ENCODE peak calls at places on chromosomes 13 and 19, in ten cellular contexts. M is fibroblast of lung; Y is HAP-1; W is adrenal gland; A is dorsolateral prefrontal cortex; P is effector memory CD4-positive, alpha-beta T cell; V is GM12864; C is cardiac fibroblast; K is psoas muscle; O is AG04450. S is an unnamed sample.
A peak's percentile ranks its signal among the peaks of the same experiment; 100 is the strongest.

GRCh38 chr19:54449701-54450069 is 686 bp downstream of the LENG8 start:
- DNase-seq in K (no peak), A (no peak), W (no peak), M (peak; percentile 28), O (no peak), P (no peak), Y (no peak), V (no peak), C (peak; percentile 36), S (no peak)

GRCh38 chr19:3189702-3190469 is 4.2 kb downstream of the NCLN start:
- DNase-seq in P (no peak), C (no peak), Y (no peak), W (peak; percentile 90), M (no peak), A (no peak), K (no peak), O (no peak), V (no peak), S (peak; percentile 42)

GRCh38 chr13:31882794-31883193 is 143.5 kb downstream of the RXFP2 start:
- DNase-seq in P (no peak), W (no peak), Y (no peak), A (no peak), C (no peak), V (no peak), K (no peak), O (no peak), M (no peak), S (no peak)

GRCh38 chr13:26497991-26498423 is 59.5 kb upstream of the WASF3 start:
- DNase-seq in C (peak; percentile 69), A (no peak), V (no peak), W (no peak), M (peak; percentile 97), Y (no peak), O (no peak), K (no peak), P (no peak), S (no peak)

GRCh38 chr13:100646030-100646673 is 28.4 kb downstream of the TMTC4 start:
- DNase-seq in O (no peak), C (peak; percentile 54), Y (peak; percentile 57), V (no peak), K (no peak), A (peak; percentile 76), P (no peak), M (peak; percentile 40), W (no peak), S (no peak)

GRCh38 chr13:33262069-33262487 is 23.5 kb downstream of the STARD13 start:
- DNase-seq in V (no peak), O (no peak), A (no peak), K (peak; percentile 32), C (no peak), Y (no peak), M (peak; percentile 82), P (no peak), W (peak; percentile 66), S (no peak)

GRCh38 chr13:75444016-75444415 is 38.0 kb downstream of the TBC1D4 start:
- DNase-seq in C (no peak), O (no peak), A (no peak), K (no peak), Y (no peak), P (no peak), V (no peak), M (no peak), W (no peak), S (no peak)

GRCh38 chr19:3276341-3276799 is 51.9 kb downstream of the CELF5 start:
- DNase-seq in K (no peak), M (no peak), W (no peak), V (no peak), Y (peak; percentile 90), A (no peak), P (peak; percentile 38), O (no peak), C (no peak), S (no peak)

GRCh38 chr19:35350591-35350990 is 2.9 kb downstream of the FFAR1 start:
- DNase-seq in O (no peak), K (no peak), C (no peak), V (no peak), W (no peak), A (no peak), Y (no peak), P (no peak), M (no peak), S (no peak)

GRCh38 chr19:2087621-2088100 is 8.5 kb downstream of the MOB3A start:
- DNase-seq in O (no peak), M (no peak), Y (no peak), W (no peak), P (no peak), V (no peak), K (no peak), A (no peak), C (no peak), S (peak; percentile 85)

GRCh38 chr13:107296804-107297203 is 728.9 kb upstream of the ARGLU1 start:
- DNase-seq in Y (no peak), C (no peak), P (no peak), V (no peak), O (no peak), W (no peak), K (no peak), A (no peak), M (peak; percentile 60), S (no peak)

DNA sequence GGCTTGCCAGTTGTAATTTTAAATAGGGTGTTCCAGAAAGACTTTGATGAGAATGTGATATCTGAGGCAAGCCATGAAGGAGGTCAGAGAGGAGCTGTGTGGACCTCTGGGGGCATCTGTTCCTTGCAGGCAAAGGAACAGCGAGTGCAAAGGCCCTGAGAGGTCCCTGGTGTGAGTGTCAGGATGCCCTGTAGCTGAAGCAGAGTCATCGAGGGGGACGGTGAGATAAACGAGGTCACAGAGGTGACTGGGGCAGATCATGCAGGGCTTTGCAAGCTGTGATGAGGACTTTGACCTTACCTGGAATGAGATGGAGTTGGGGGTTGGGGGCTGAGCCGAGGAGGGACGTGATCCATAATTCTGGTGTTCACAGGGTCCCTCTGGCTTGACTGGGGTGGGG is 75.0 kb downstream of the RYR1 start:
- DNase-seq in K (no peak), M (no peak), O (no peak), A (no peak), C (no peak), P (no peak), V (no peak), W (no peak), Y (no peak), S (no peak)
- H3K4me3 ChIP-seq in K (no peak overlapping the region), M (no peak overlapping the region), O (no peak overlapping the region), A (no peak overlapping the region), C (no peak overlapping the region), P (no peak overlapping the region), V (no peak overlapping the region), W (no peak overlapping the region), Y (no peak overlapping the region), S (no peak overlapping the region)

DNA sequence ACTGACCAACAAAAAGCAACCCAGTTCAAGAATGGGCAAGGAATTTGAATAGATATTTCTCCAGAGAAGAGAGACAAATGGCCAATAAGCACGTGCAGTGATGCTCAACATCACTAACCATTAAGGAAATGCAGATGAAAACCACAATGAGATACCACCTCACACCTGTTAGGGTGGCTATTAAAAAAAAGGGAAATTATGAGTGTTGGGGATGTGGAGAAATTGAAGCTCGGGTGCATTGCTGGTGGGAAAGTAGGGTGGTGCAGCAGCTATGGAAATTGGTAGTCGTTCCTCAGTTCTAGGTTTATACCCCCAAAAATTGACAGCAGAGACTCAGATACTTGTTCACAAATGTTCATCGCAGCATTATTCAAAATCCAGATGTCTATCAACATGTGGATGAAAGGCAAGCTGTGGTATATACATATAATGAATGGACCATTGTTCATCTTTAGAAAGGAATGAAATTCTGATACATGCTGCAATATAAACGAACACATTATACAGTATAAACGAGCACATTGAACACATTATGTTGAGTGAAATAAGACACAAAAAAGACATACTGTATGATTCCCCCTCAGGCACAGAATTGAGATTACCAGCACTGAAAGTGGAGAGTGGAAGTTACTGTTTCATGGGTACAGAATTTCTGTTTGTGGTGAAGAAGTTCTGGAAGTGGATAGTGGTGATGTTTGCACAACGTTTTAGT is 927 bp downstream of the CHAMP1 start:
- DNase-seq in V (no peak), C (no peak), P (no peak), O (no peak), K (no peak), Y (no peak), M (peak; percentile 6), W (no peak), A (no peak), S (no peak)
- H3K4me3 ChIP-seq in V (peak overlapping the region; percentile 93), C (peak overlapping the region; percentile 56), P (peak overlapping the region; percentile 60), O (peak overlapping the region; percentile 74), K (peak overlapping the region; percentile 89), Y (peak overlapping the region; percentile 62), M (peak overlapping the region; percentile 90), W (peak overlapping the region; percentile 75), A (peak overlapping the region; percentile 67), S (peak overlapping the region; percentile 69)

DNA sequence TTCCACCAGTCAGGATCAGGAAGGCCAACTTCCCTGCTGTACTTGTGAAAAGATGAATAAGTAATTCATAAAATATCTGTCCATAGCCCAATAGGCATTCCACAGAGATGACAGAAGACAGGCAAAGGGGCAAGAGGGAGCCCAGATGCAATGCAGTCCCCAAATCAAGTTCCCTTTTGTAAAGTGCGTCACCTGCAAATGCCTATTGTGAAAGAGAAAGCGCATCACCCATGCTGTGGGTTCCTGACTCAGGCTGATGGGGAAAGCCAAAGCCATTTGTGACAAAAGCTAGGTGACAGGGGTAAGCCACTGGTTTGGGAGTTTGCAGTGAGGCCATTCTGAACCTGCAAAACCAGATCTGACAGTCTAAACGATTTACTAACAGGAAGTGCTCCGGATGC is 157.5 kb upstream of the ZNF536 start:
- DNase-seq in K (no peak), Y (no peak), M (no peak), A (no peak), W (no peak), O (no peak), V (no peak), P (no peak), C (no peak), S (peak; percentile 40)
- H3K4me3 ChIP-seq in K (no peak overlapping the region), Y (no peak overlapping the region), M (no peak overlapping the region), A (no peak overlapping the region), W (no peak overlapping the region), O (no peak overlapping the region), V (no peak overlapping the region), P (no peak overlapping the region), C (no peak overlapping the region), S (no peak overlapping the region)

GRCh38 chr19:15198006-15198356 is 2.8 kb downstream of the NOTCH3 start:
- DNase-seq in W (no peak), M (no peak), K (no peak), Y (no peak), C (no peak), O (no peak), A (no peak), V (no peak), P (no peak), S (no peak)

GRCh38 chr19:15199219-15199651 is 1.6 kb downstream of the NOTCH3 start:
- DNase-seq in K (no peak), O (no peak), W (no peak), V (no peak), M (no peak), P (no peak), Y (no peak), A (no peak), C (no peak), S (no peak)

GRCh38 chr19:15199652-15200574 is 882 bp downstream of the NOTCH3 start:
- DNase-seq in W (no peak), P (no peak), M (peak; percentile 37), V (no peak), C (peak; percentile 45), O (no peak), Y (peak; percentile 81), A (no peak), K (no peak), S (no peak)

GRCh38 chr19:15201374-15202023 is 704 bp upstream of the NOTCH3 start:
- DNase-seq in P (no peak), W (no peak), K (no peak), Y (no peak), M (no peak), A (no peak), O (no peak), V (no peak), C (no peak), S (no peak)

GRCh38 chr19:15200575-15201364 is at the start of gene NOTCH3:
- DNase-seq in C (no peak), M (no peak), P (no peak), V (no peak), O (no peak), W (no peak), A (no peak), K (no peak), Y (peak; percentile 74), S (no peak)
- H3K4me3 ChIP-seq in C (peak within 1 kb of the TSS; percentile 81), M (peak within 1 kb of the TSS; percentile 59), P (peak within 1 kb of the TSS; percentile 37), V (no peak within 1 kb of the TSS), O (peak within 1 kb of the TSS; percentile 82), W (no peak within 1 kb of the TSS), A (no peak within 1 kb of the TSS), K (peak within 1 kb of the TSS; percentile 59), Y (peak within 1 kb of the TSS; percentile 72), S (no peak within 1 kb of the TSS)

S was measured in HL-60.